ENCODE peak calls at places on chromosome 12, in four cellular contexts. S is IMR-90, Q is K562, D is A549. V is an unnamed sample.
A peak's percentile ranks its signal among the peaks of the same experiment; 100 is the strongest.

GRCh38 chr12:120223458-120224303 is 22.8 kb upstream of the RPLP0 start:
- DNase-seq in S (peak; percentile 47), Q (no peak), D (no peak), V (no peak)

GRCh38 chr12:108560321-108560721 is 652 bp downstream of the SART3 start:
- DNase-seq in S (peak; percentile 64), Q (no peak), D (no peak), V (no peak)

GRCh38 chr12:70052931-70053497 is 190.2 kb upstream of the CNOT2 start:
- DNase-seq in S (peak; percentile 67), Q (peak; percentile 66), D (peak; percentile 28), V (no peak)

GRCh38 chr12:16766736-16767135 is 160.8 kb upstream of the LMO3 start:
- DNase-seq in S (no peak), Q (no peak), D (no peak), V (no peak)

GRCh38 chr12:109153711-109154434 is 37.5 kb downstream of the ACACB start:
- DNase-seq in S (no peak), Q (peak; percentile 29), D (peak; percentile 23), V (no peak)

GRCh38 chr12:12301122-12301521 is 34.3 kb upstream of the LRP6 start:
- DNase-seq in S (no peak), Q (no peak), D (no peak), V (no peak)

GRCh38 chr12:111405856-111406473 is at the start of gene SH2B3:
- DNase-seq in S (peak; percentile 48), Q (peak; percentile 53), D (peak; percentile 62), V (no peak)

GRCh38 chr12:26198742-26199141 is 3.4 kb downstream of the SSPN start:
- DNase-seq in S (peak; percentile 63), Q (no peak), D (no peak), V (no peak)

GRCh38 chr12:113757223-113758002 is 208.7 kb downstream of the RBM19 start:
- DNase-seq in S (no peak), Q (no peak), D (no peak), V (no peak)

GRCh38 chr12:65832217-65832616 is 7.9 kb downstream of the HMGA2 start:
- DNase-seq in S (no peak), Q (no peak), D (no peak), V (no peak)

GRCh38 chr12:46400406-46400805 is 27.8 kb upstream of the SLC38A2 start:
- DNase-seq in S (peak; percentile 70), Q (no peak), D (no peak), V (no peak)

GRCh38 chr12:110921262-110921661 is 883 bp upstream of the MYL2 start:
- DNase-seq in S (peak; percentile 19), Q (no peak), D (peak; percentile 31), V (no peak)

GRCh38 chr12:80175307-80175930 is 76.1 kb downstream of the OTOGL start:
- DNase-seq in S (peak; percentile 52), Q (no peak), D (no peak), V (no peak)

GRCh38 chr12:102950950-102951490 is 6.5 kb upstream of the ASCL1 start:
- DNase-seq in S (no peak), Q (no peak), D (no peak), V (no peak)

GRCh38 chr12:46950116-46950515 is 124.3 kb upstream of the SLC38A4 start:
- DNase-seq in S (no peak), Q (no peak), D (no peak), V (no peak)

GRCh38 chr12:69555461-69555860 is 29.8 kb upstream of the CCT2 start:
- DNase-seq in S (peak; percentile 98), Q (no peak), D (peak; percentile 51), V (no peak)

GRCh38 chr12:113387631-113388030 is 16.1 kb downstream of the SDS start:
- DNase-seq in S (no peak), Q (no peak), D (no peak), V (no peak)

GRCh38 chr12:103958621-103959020 is 7.1 kb upstream of the TDG start:
- DNase-seq in S (no peak), Q (no peak), D (no peak), V (no peak)

GRCh38 chr12:73225941-73226340 is 953.8 kb downstream of the TRHDE start:
- DNase-seq in S (no peak), Q (no peak), D (no peak), V (no peak)

DNA sequence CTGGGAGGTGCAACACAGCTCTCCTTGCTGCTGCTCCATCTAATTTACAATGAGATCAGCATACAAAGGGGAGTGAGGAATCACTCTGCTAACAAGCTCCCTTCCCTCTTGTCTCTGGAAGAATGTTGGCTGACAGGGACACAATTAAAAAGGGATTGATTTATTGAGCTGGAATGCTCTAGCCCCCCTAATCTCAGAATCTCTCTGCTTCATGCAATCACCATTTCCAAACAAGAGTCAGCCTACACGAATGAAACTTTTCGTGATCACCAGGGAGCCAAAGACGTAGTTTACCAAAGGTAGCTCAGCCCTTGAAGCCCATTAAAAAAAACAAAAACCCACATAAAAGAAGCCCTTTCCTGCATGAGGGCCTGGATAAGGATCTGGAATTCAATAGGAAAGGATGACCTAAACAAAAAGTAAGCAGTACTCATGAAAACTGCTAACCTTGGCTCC is 223.8 kb downstream of the C12orf75 start:
- DNase-seq in S (no peak), Q (no peak), D (no peak), V (no peak)
- TF ChIP-seq ELK1 in S (no peak), Q (no peak), D (no peak), V (no peak)

GRCh38 chr12:7197846-7198245 is 8.4 kb downstream of the PEX5 start:
- DNase-seq in S (no peak), Q (no peak), D (no peak), V (no peak)
- TF ChIP-seq ELK1 in S (no peak), Q (no peak), D (no peak), V (no peak)

DNA sequence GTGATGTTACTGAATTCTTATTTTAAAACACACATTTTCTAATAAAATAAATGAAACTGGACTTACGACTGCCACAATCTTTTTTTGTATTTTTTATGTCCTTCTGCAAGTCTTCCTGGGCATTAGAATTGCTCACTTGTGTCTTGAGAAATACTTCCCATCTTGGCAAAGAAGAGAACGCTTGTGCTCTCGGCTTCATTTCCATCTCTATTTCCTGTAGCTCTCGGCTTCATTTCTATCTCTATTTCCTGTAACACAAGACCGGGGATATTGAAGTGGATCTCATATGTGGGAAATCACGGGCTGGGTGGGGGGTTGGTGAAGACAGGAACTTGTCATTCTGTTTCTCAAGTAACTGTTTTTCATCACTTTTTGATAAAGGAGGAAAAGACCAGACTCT is 77.9 kb downstream of the EP400 start:
- DNase-seq in S (no peak), Q (no peak), D (no peak), V (no peak)
- TF ChIP-seq ELK1 in S (no peak), Q (no peak), D (no peak), V (no peak)

GRCh38 chr12:31238764-31239387 is 87.1 kb downstream of the SINHCAF start:
- DNase-seq in S (peak; percentile 50), Q (peak; percentile 63), D (peak; percentile 79), V (peak; percentile 23)
- TF ChIP-seq ELK1 in S (no peak), Q (no peak), D (no peak), V (no peak)

V was measured in GM12878.